ENCODE peak calls at places on chromosomes 11 and 22, in five cellular contexts. C, D, J, F and Q are unnamed samples.

GRCh38 chr11:12330491-12331231 is 46.7 kb upstream of the PARVA start:
- DNase-seq in C (no peak), D (no peak), J (no peak), F (no peak), Q (no peak)

GRCh38 chr11:103624708-103625623 is 411.5 kb upstream of the DDI1 start:
- DNase-seq in C (no peak), D (no peak), J (no peak), F (no peak), Q (no peak)

GRCh38 chr11:94002226-94002625 is 18.9 kb upstream of the HEPHL1 start:
- DNase-seq in C (no peak), D (no peak), J (no peak), F (no peak), Q (no peak)

GRCh38 chr22:37032535-37033460 is 13.3 kb downstream of the MPST start:
- DNase-seq in C (peak; percentile 45), D (no peak), J (no peak), F (no peak), Q (no peak)

GRCh38 chr22:46686221-46686872 is 51.7 kb downstream of the CERK start:
- DNase-seq in C (peak; percentile 55), D (no peak), J (peak; percentile 66), F (no peak), Q (peak; percentile 74)

GRCh38 chr11:15072551-15073143 is 746 bp upstream of the CALCB start:
- DNase-seq in C (no peak), D (no peak), J (no peak), F (no peak), Q (no peak)

GRCh38 chr22:42799061-42799460 is 58.0 kb downstream of the ARFGAP3 start:
- DNase-seq in C (no peak), D (no peak), J (no peak), F (no peak), Q (no peak)

GRCh38 chr11:75576445-75577049 is 14.5 kb downstream of the SERPINH1 start:
- DNase-seq in C (peak; percentile 61), D (peak; percentile 50), J (no peak), F (no peak), Q (peak; percentile 56)

GRCh38 chr11:134244593-134244992 is 8.6 kb downstream of the THYN1 start:
- DNase-seq in C (no peak), D (no peak), J (no peak), F (no peak), Q (no peak)

GRCh38 chr11:62008177-62008576 is 40.7 kb upstream of the FTH1 start:
- DNase-seq in C (no peak), D (no peak), J (no peak), F (no peak), Q (no peak)

GRCh38 chr11:7499046-7499445 is 13.7 kb downstream of the OLFML1 start:
- DNase-seq in C (no peak), D (no peak), J (no peak), F (no peak), Q (no peak)

GRCh38 chr11:45100338-45100737 is 46.1 kb upstream of the PRDM11 start:
- DNase-seq in C (no peak), D (no peak), J (no peak), F (no peak), Q (no peak)

GRCh38 chr11:128728767-128729587 is 35.1 kb downstream of the FLI1 start:
- DNase-seq in C (no peak), D (no peak), J (no peak), F (no peak), Q (no peak)

GRCh38 chr11:102830328-102830727 is 13.1 kb downstream of the MMP3 start:
- DNase-seq in C (no peak), D (no peak), J (no peak), F (no peak), Q (no peak)

GRCh38 chr11:1927151-1928037 is 7.9 kb downstream of the TNNT3 start:
- DNase-seq in C (peak; percentile 59), D (no peak), J (peak; percentile 19), F (no peak), Q (peak; percentile 60)

GRCh38 chr11:109967121-109967520 is 126.1 kb upstream of the ZC3H12C start:
- DNase-seq in C (no peak), D (no peak), J (no peak), F (no peak), Q (no peak)

GRCh38 chr11:44884056-44884455 is 66.6 kb downstream of the TP53I11 start:
- DNase-seq in C (no peak), D (no peak), J (no peak), F (no peak), Q (no peak)

GRCh38 chr11:122418032-122418431 is 237.5 kb upstream of the UBASH3B start:
- DNase-seq in C (no peak), D (no peak), J (no peak), F (no peak), Q (no peak)

GRCh38 chr11:16925495-16926065 is 88.6 kb downstream of the PLEKHA7 start:
- DNase-seq in C (peak; percentile 42), D (peak; percentile 90), J (peak; percentile 25), F (no peak), Q (peak; percentile 62)

GRCh38 chr22:50674606-50675552 is 2.3 kb downstream of the SHANK3 start:
- DNase-seq in C (no peak), D (peak; percentile 90), J (no peak), F (no peak), Q (no peak)

GRCh38 chr11:64970731-64971151 is 1.2 kb downstream of the MAJIN start:
- DNase-seq in C (no peak), D (no peak), J (no peak), F (no peak), Q (no peak)

GRCh38 chr11:129444274-129444673 is 68.6 kb downstream of the BARX2 start:
- DNase-seq in C (no peak), D (no peak), J (no peak), F (no peak), Q (no peak)

GRCh38 chr11:107898270-107898669 is 30.0 kb upstream of the RAB39A start:
- DNase-seq in C (no peak), D (no peak), J (no peak), F (no peak), Q (no peak)